ENCODE peak calls at places on chromosomes 4 and X, in eight cellular contexts. One of them, this sample, is unnamed.
A peak's percentile ranks its signal among the peaks of the same experiment; 100 is the strongest.

GRCh38 chrX:118523920-118524319 is 28.3 kb downstream of the DOCK11 start:
- DNase-seq in neural progenitor cell: no peak
- DNase-seq in T-helper 9 cell: peak; percentile 14
- DNase-seq in mucosa of descending colon: no peak
- DNase-seq in fibroblast of the conjunctiva: no peak
- DNase-seq in activated CD4-positive, alpha-beta T cell treated with anti-CD3 and anti-CD28 coated beads for 48 hours: peak; percentile 26
- DNase-seq in activated naive CD4-positive, alpha-beta T cell: no peak
- DNase-seq in NCI-H2171: no peak
- DNase-seq in this sample: no peak

GRCh38 chrX:7218321-7219152 is 70.6 kb upstream of the PUDP start:
- DNase-seq in fibroblast of the conjunctiva: no peak
- DNase-seq in T-helper 9 cell: no peak
- DNase-seq in NCI-H2171: no peak
- DNase-seq in activated CD4-positive, alpha-beta T cell treated with anti-CD3 and anti-CD28 coated beads for 48 hours: no peak
- DNase-seq in mucosa of descending colon: no peak
- DNase-seq in neural progenitor cell: no peak
- DNase-seq in activated naive CD4-positive, alpha-beta T cell: no peak
- DNase-seq in this sample: no peak

GRCh38 chr4:140777401-140777800 is 21.2 kb upstream of the TBC1D9 start:
- DNase-seq in T-helper 9 cell: no peak
- DNase-seq in fibroblast of the conjunctiva: no peak
- DNase-seq in NCI-H2171: no peak
- DNase-seq in mucosa of descending colon: no peak
- DNase-seq in activated naive CD4-positive, alpha-beta T cell: no peak
- DNase-seq in activated CD4-positive, alpha-beta T cell treated with anti-CD3 and anti-CD28 coated beads for 48 hours: no peak
- DNase-seq in neural progenitor cell: no peak
- DNase-seq in this sample: no peak

GRCh38 chr4:56298210-56298609 is 89.1 kb downstream of the AASDH start:
- DNase-seq in neural progenitor cell: no peak
- DNase-seq in T-helper 9 cell: no peak
- DNase-seq in activated naive CD4-positive, alpha-beta T cell: no peak
- DNase-seq in fibroblast of the conjunctiva: no peak
- DNase-seq in NCI-H2171: no peak
- DNase-seq in mucosa of descending colon: no peak
- DNase-seq in activated CD4-positive, alpha-beta T cell treated with anti-CD3 and anti-CD28 coated beads for 48 hours: no peak
- DNase-seq in this sample: no peak

GRCh38 chr4:55178226-55179005 is 53.0 kb upstream of the KDR start:
- DNase-seq in neural progenitor cell: no peak
- DNase-seq in activated CD4-positive, alpha-beta T cell treated with anti-CD3 and anti-CD28 coated beads for 48 hours: no peak
- DNase-seq in NCI-H2171: no peak
- DNase-seq in fibroblast of the conjunctiva: no peak
- DNase-seq in T-helper 9 cell: no peak
- DNase-seq in activated naive CD4-positive, alpha-beta T cell: no peak
- DNase-seq in mucosa of descending colon: no peak
- DNase-seq in this sample: no peak

GRCh38 chrX:133543654-133544053 is 128.4 kb upstream of the GPC4 start:
- DNase-seq in fibroblast of the conjunctiva: no peak
- DNase-seq in activated CD4-positive, alpha-beta T cell treated with anti-CD3 and anti-CD28 coated beads for 48 hours: no peak
- DNase-seq in T-helper 9 cell: no peak
- DNase-seq in NCI-H2171: no peak
- DNase-seq in mucosa of descending colon: no peak
- DNase-seq in activated naive CD4-positive, alpha-beta T cell: no peak
- DNase-seq in neural progenitor cell: no peak
- DNase-seq in this sample: no peak

GRCh38 chr4:72631296-72631695 is 62.3 kb upstream of the ADAMTS3 start:
- DNase-seq in mucosa of descending colon: no peak
- DNase-seq in NCI-H2171: no peak
- DNase-seq in activated naive CD4-positive, alpha-beta T cell: no peak
- DNase-seq in neural progenitor cell: no peak
- DNase-seq in T-helper 9 cell: no peak
- DNase-seq in fibroblast of the conjunctiva: peak; percentile 30
- DNase-seq in activated CD4-positive, alpha-beta T cell treated with anti-CD3 and anti-CD28 coated beads for 48 hours: no peak
- DNase-seq in this sample: peak; percentile 84

GRCh38 chr4:34732579-34732978 is 1511.7 kb downstream of the ARAP2 start:
- DNase-seq in T-helper 9 cell: no peak
- DNase-seq in mucosa of descending colon: no peak
- DNase-seq in NCI-H2171: no peak
- DNase-seq in activated CD4-positive, alpha-beta T cell treated with anti-CD3 and anti-CD28 coated beads for 48 hours: no peak
- DNase-seq in fibroblast of the conjunctiva: no peak
- DNase-seq in neural progenitor cell: no peak
- DNase-seq in activated naive CD4-positive, alpha-beta T cell: no peak
- DNase-seq in this sample: no peak

GRCh38 chrX:12711435-12712040 is 79.7 kb upstream of the PRPS2 start:
- DNase-seq in fibroblast of the conjunctiva: no peak
- DNase-seq in T-helper 9 cell: no peak
- DNase-seq in neural progenitor cell: no peak
- DNase-seq in activated naive CD4-positive, alpha-beta T cell: no peak
- DNase-seq in mucosa of descending colon: no peak
- DNase-seq in NCI-H2171: no peak
- DNase-seq in activated CD4-positive, alpha-beta T cell treated with anti-CD3 and anti-CD28 coated beads for 48 hours: no peak
- DNase-seq in this sample: no peak

GRCh38 chr4:13289391-13289790 is 194.7 kb downstream of the RAB28 start:
- DNase-seq in activated CD4-positive, alpha-beta T cell treated with anti-CD3 and anti-CD28 coated beads for 48 hours: no peak
- DNase-seq in neural progenitor cell: no peak
- DNase-seq in NCI-H2171: no peak
- DNase-seq in T-helper 9 cell: no peak
- DNase-seq in mucosa of descending colon: no peak
- DNase-seq in activated naive CD4-positive, alpha-beta T cell: no peak
- DNase-seq in fibroblast of the conjunctiva: no peak
- DNase-seq in this sample: no peak

GRCh38 chr4:786861-787300 is 39.0 kb downstream of the CPLX1 start:
- DNase-seq in NCI-H2171: no peak
- DNase-seq in activated CD4-positive, alpha-beta T cell treated with anti-CD3 and anti-CD28 coated beads for 48 hours: no peak
- DNase-seq in mucosa of descending colon: no peak
- DNase-seq in neural progenitor cell: no peak
- DNase-seq in T-helper 9 cell: no peak
- DNase-seq in activated naive CD4-positive, alpha-beta T cell: no peak
- DNase-seq in fibroblast of the conjunctiva: no peak
- DNase-seq in this sample: no peak

GRCh38 chrX:41291309-41291708 is 42.7 kb upstream of the DDX3X start:
- DNase-seq in fibroblast of the conjunctiva: no peak
- DNase-seq in neural progenitor cell: peak; percentile 57
- DNase-seq in NCI-H2171: no peak
- DNase-seq in mucosa of descending colon: no peak
- DNase-seq in T-helper 9 cell: no peak
- DNase-seq in activated CD4-positive, alpha-beta T cell treated with anti-CD3 and anti-CD28 coated beads for 48 hours: no peak
- DNase-seq in activated naive CD4-positive, alpha-beta T cell: no peak
- DNase-seq in this sample: no peak

GRCh38 chr4:4771160-4771559 is 88.3 kb upstream of the MSX1 start:
- DNase-seq in activated naive CD4-positive, alpha-beta T cell: no peak
- DNase-seq in activated CD4-positive, alpha-beta T cell treated with anti-CD3 and anti-CD28 coated beads for 48 hours: no peak
- DNase-seq in mucosa of descending colon: no peak
- DNase-seq in fibroblast of the conjunctiva: no peak
- DNase-seq in neural progenitor cell: no peak
- DNase-seq in T-helper 9 cell: no peak
- DNase-seq in NCI-H2171: no peak
- DNase-seq in this sample: no peak

GRCh38 chr4:81352476-81352875 is 119.2 kb downstream of the RASGEF1B start:
- DNase-seq in mucosa of descending colon: no peak
- DNase-seq in activated naive CD4-positive, alpha-beta T cell: no peak
- DNase-seq in fibroblast of the conjunctiva: peak; percentile 37
- DNase-seq in T-helper 9 cell: no peak
- DNase-seq in NCI-H2171: no peak
- DNase-seq in activated CD4-positive, alpha-beta T cell treated with anti-CD3 and anti-CD28 coated beads for 48 hours: no peak
- DNase-seq in neural progenitor cell: no peak
- DNase-seq in this sample: no peak

GRCh38 chr4:169315530-169316306 is 45.0 kb upstream of the SH3RF1 start:
- DNase-seq in neural progenitor cell: no peak
- DNase-seq in activated CD4-positive, alpha-beta T cell treated with anti-CD3 and anti-CD28 coated beads for 48 hours: no peak
- DNase-seq in mucosa of descending colon: no peak
- DNase-seq in NCI-H2171: no peak
- DNase-seq in fibroblast of the conjunctiva: peak; percentile 4
- DNase-seq in activated naive CD4-positive, alpha-beta T cell: no peak
- DNase-seq in T-helper 9 cell: no peak
- DNase-seq in this sample: peak; percentile 18

GRCh38 chr4:168524006-168524405 is 27.2 kb downstream of the PALLD start:
- DNase-seq in neural progenitor cell: no peak
- DNase-seq in fibroblast of the conjunctiva: peak; percentile 55
- DNase-seq in mucosa of descending colon: no peak
- DNase-seq in NCI-H2171: no peak
- DNase-seq in T-helper 9 cell: no peak
- DNase-seq in activated CD4-positive, alpha-beta T cell treated with anti-CD3 and anti-CD28 coated beads for 48 hours: no peak
- DNase-seq in activated naive CD4-positive, alpha-beta T cell: no peak
- DNase-seq in this sample: peak; percentile 9

GRCh38 chrX:150692837-150693781 is at the start of gene MTMR1:
- DNase-seq in neural progenitor cell: peak; percentile 68
- DNase-seq in activated CD4-positive, alpha-beta T cell treated with anti-CD3 and anti-CD28 coated beads for 48 hours: peak; percentile 52
- DNase-seq in activated naive CD4-positive, alpha-beta T cell: no peak
- DNase-seq in T-helper 9 cell: peak; percentile 55
- DNase-seq in mucosa of descending colon: peak; percentile 61
- DNase-seq in NCI-H2171: peak; percentile 47
- DNase-seq in fibroblast of the conjunctiva: no peak
- DNase-seq in this sample: peak; percentile 5

GRCh38 chr4:52253025-52253424 is 201.9 kb downstream of the SPATA18 start:
- DNase-seq in T-helper 9 cell: no peak
- DNase-seq in mucosa of descending colon: no peak
- DNase-seq in neural progenitor cell: no peak
- DNase-seq in activated CD4-positive, alpha-beta T cell treated with anti-CD3 and anti-CD28 coated beads for 48 hours: no peak
- DNase-seq in NCI-H2171: no peak
- DNase-seq in fibroblast of the conjunctiva: no peak
- DNase-seq in activated naive CD4-positive, alpha-beta T cell: no peak
- DNase-seq in this sample: no peak

GRCh38 chr4:145189981-145190380 is 9.6 kb upstream of the OTUD4 start:
- DNase-seq in fibroblast of the conjunctiva: no peak
- DNase-seq in activated CD4-positive, alpha-beta T cell treated with anti-CD3 and anti-CD28 coated beads for 48 hours: no peak
- DNase-seq in activated naive CD4-positive, alpha-beta T cell: no peak
- DNase-seq in mucosa of descending colon: no peak
- DNase-seq in NCI-H2171: no peak
- DNase-seq in T-helper 9 cell: no peak
- DNase-seq in neural progenitor cell: no peak
- DNase-seq in this sample: no peak

GRCh38 chr4:145375416-145375815 is 106.2 kb upstream of the SMAD1 start:
- DNase-seq in activated naive CD4-positive, alpha-beta T cell: no peak
- DNase-seq in fibroblast of the conjunctiva: no peak
- DNase-seq in NCI-H2171: no peak
- DNase-seq in neural progenitor cell: no peak
- DNase-seq in T-helper 9 cell: no peak
- DNase-seq in mucosa of descending colon: no peak
- DNase-seq in activated CD4-positive, alpha-beta T cell treated with anti-CD3 and anti-CD28 coated beads for 48 hours: no peak
- DNase-seq in this sample: no peak

GRCh38 chr4:56689661-56690060 is 8.6 kb upstream of the HOPX start:
- DNase-seq in activated naive CD4-positive, alpha-beta T cell: no peak
- DNase-seq in NCI-H2171: no peak
- DNase-seq in activated CD4-positive, alpha-beta T cell treated with anti-CD3 and anti-CD28 coated beads for 48 hours: no peak
- DNase-seq in neural progenitor cell: peak; percentile 25
- DNase-seq in mucosa of descending colon: no peak
- DNase-seq in T-helper 9 cell: no peak
- DNase-seq in fibroblast of the conjunctiva: no peak
- DNase-seq in this sample: no peak

GRCh38 chrX:69503835-69504625 is at the start of gene NALF2:
- DNase-seq in activated CD4-positive, alpha-beta T cell treated with anti-CD3 and anti-CD28 coated beads for 48 hours: peak; percentile 45
- DNase-seq in mucosa of descending colon: peak; percentile 64
- DNase-seq in NCI-H2171: peak; percentile 72
- DNase-seq in activated naive CD4-positive, alpha-beta T cell: no peak
- DNase-seq in fibroblast of the conjunctiva: no peak
- DNase-seq in neural progenitor cell: peak; percentile 90
- DNase-seq in T-helper 9 cell: no peak
- DNase-seq in this sample: peak; percentile 73

GRCh38 chr4:23374280-23374679 is 515.6 kb downstream of the PPARGC1A start:
- DNase-seq in NCI-H2171: no peak
- DNase-seq in neural progenitor cell: no peak
- DNase-seq in mucosa of descending colon: no peak
- DNase-seq in activated naive CD4-positive, alpha-beta T cell: no peak
- DNase-seq in activated CD4-positive, alpha-beta T cell treated with anti-CD3 and anti-CD28 coated beads for 48 hours: no peak
- DNase-seq in fibroblast of the conjunctiva: no peak
- DNase-seq in T-helper 9 cell: no peak
- DNase-seq in this sample: peak; percentile 94

GRCh38 chrX:155613927-155614559 is 1.3 kb upstream of the TMLHE start:
- DNase-seq in neural progenitor cell: no peak
- DNase-seq in NCI-H2171: no peak
- DNase-seq in activated naive CD4-positive, alpha-beta T cell: no peak
- DNase-seq in T-helper 9 cell: no peak
- DNase-seq in mucosa of descending colon: no peak
- DNase-seq in activated CD4-positive, alpha-beta T cell treated with anti-CD3 and anti-CD28 coated beads for 48 hours: no peak
- DNase-seq in fibroblast of the conjunctiva: no peak
- DNase-seq in this sample: no peak

This sample was measured in Caki2.